ENCODE peak calls at places on chromosomes 6 and 20, in ten cellular contexts. F is heart left ventricle, E is aorta, V is pancreas, P is heart right ventricle, N is tibial artery, G is mucosa of descending colon, Y is fibroblast of mammary gland, H is HAP-1, A is fibroblast of villous mesenchyme. R is an unnamed sample.

GRCh38 chr6:132401120-132401940 is at the start of gene MOXD1:
- DNase-seq in A (peak; percentile 22), G (peak; percentile 57), V (peak; percentile 46), P (peak; percentile 41), E (peak; percentile 53), N (no peak), H (peak; percentile 19), F (peak; percentile 32), Y (peak; percentile 33), R (peak; percentile 32)

GRCh38 chr6:142296975-142297604 is 4.7 kb upstream of the ADGRG6 start:
- DNase-seq in F (no peak), E (no peak), H (no peak), N (no peak), Y (no peak), P (no peak), G (no peak), A (no peak), V (no peak), R (no peak)

GRCh38 chr6:170099387-170099786 is 191.5 kb downstream of the DLL1 start:
- DNase-seq in V (no peak), P (no peak), Y (no peak), E (peak; percentile 35), F (no peak), A (no peak), N (peak; percentile 42), H (no peak), G (no peak), R (no peak)

GRCh38 chr6:168494726-168495125 is 53.7 kb downstream of the SMOC2 start:
- DNase-seq in N (no peak), A (no peak), G (no peak), P (no peak), V (no peak), E (no peak), F (no peak), Y (no peak), H (no peak), R (no peak)

GRCh38 chr6:108627692-108628565 is 67.2 kb downstream of the FOXO3 start:
- DNase-seq in E (no peak), Y (peak; percentile 88), V (no peak), N (no peak), F (no peak), H (no peak), P (no peak), G (no peak), A (peak; percentile 53), R (no peak)

GRCh38 chr6:123306334-123306733 is 310.3 kb downstream of the CLVS2 start:
- DNase-seq in A (no peak), Y (no peak), V (no peak), N (no peak), F (no peak), G (no peak), H (no peak), E (no peak), P (no peak), R (no peak)

GRCh38 chr6:56244528-56245253 is 2.7 kb downstream of the COL21A1 start:
- DNase-seq in P (no peak), A (no peak), E (no peak), N (no peak), Y (no peak), G (no peak), H (no peak), V (no peak), F (no peak), R (no peak)

GRCh38 chr6:134436281-134436815 is 118.4 kb upstream of the SGK1 start:
- DNase-seq in F (peak; percentile 43), V (no peak), N (no peak), H (peak; percentile 38), Y (peak; percentile 99), P (no peak), A (peak; percentile 95), G (no peak), E (peak; percentile 78), R (no peak)

GRCh38 chr20:1927217-1927616 is 32.0 kb downstream of the SIRPA start:
- DNase-seq in E (no peak), F (no peak), P (no peak), N (no peak), A (no peak), V (no peak), H (no peak), G (no peak), Y (no peak), R (no peak)

GRCh38 chr6:43948527-43949450 is 178.5 kb downstream of the MRPL14 start:
- DNase-seq in G (no peak), N (no peak), E (no peak), V (no peak), A (peak; percentile 82), H (no peak), Y (no peak), F (no peak), P (no peak), R (no peak)

GRCh38 chr20:46434597-46434996 is 28.2 kb upstream of the ELMO2 start:
- DNase-seq in Y (no peak), V (no peak), P (no peak), F (no peak), H (no peak), G (no peak), E (no peak), A (no peak), N (no peak), R (no peak)

GRCh38 chr20:25360631-25361286 is 29.9 kb downstream of the ABHD12 start:
- DNase-seq in A (peak; percentile 61), G (no peak), V (no peak), H (no peak), P (no peak), Y (peak; percentile 49), F (no peak), E (peak; percentile 49), N (no peak), R (no peak)
- H3K4me3 ChIP-seq in A (no peak overlapping the region), G (no peak overlapping the region), V (no peak overlapping the region), H (no peak overlapping the region), P (peak overlapping the region; percentile 36), Y (no peak overlapping the region), F (no peak overlapping the region), E (no peak overlapping the region), N (no peak overlapping the region), R (no peak overlapping the region)

DNA sequence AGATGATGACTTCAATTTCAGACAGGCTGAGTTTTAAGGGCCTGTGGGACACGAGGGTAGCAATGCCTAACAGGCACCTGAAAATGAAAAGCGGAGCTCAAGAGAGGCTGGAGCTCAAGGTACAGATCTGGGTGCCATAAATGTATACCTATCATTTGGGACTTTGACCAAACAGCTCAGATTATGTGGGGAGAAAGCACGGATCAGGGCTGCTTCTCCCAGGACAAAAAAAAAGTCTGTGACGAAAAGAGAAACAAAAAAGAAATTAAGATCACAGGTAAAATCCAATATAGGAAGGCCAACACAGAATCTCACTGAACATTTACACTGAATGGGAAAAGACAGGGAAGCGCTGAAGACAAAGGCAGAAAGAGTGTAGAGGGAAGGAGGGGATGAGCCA is 1.9 kb downstream of the PRELID3B start:
- DNase-seq in G (no peak), N (no peak), A (no peak), F (no peak), H (no peak), V (no peak), P (no peak), E (no peak), Y (no peak), R (peak; percentile 49)
- H3K4me3 ChIP-seq in G (no peak overlapping the region), N (no peak overlapping the region), A (no peak overlapping the region), F (no peak overlapping the region), H (peak overlapping the region; percentile 79), V (no peak overlapping the region), P (no peak overlapping the region), E (no peak overlapping the region), Y (no peak overlapping the region), R (peak overlapping the region; percentile 93)

GRCh38 chr6:31733734-31734133 is 2.6 kb downstream of the CLIC1 start:
- DNase-seq in E (no peak), P (no peak), Y (no peak), F (no peak), H (no peak), N (no peak), G (no peak), V (no peak), A (no peak), R (no peak)
- H3K4me3 ChIP-seq in E (no peak overlapping the region), P (peak overlapping the region; percentile 94), Y (peak overlapping the region; percentile 87), F (no peak overlapping the region), H (no peak overlapping the region), N (no peak overlapping the region), G (no peak overlapping the region), V (no peak overlapping the region), A (peak overlapping the region; percentile 99), R (no peak overlapping the region)

DNA sequence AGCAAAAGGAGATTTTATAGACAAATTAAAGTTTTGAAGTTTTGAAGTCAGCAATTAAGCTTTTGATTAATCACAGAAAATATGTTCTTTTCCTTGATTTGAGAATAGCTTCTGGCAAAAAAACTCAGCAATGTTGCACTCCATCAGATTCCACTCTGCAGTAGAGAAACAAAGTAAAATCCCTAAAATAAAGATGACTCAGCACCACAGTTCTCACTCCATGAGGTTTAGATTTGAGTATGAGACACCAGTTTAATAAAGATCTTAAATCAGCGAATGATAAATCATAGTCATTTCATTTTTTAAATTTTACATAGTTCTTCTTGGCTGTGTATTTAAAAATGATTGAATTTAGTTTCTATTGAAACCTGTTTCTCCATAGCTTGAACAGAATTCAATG is 602.2 kb downstream of the COL12A1 start:
- DNase-seq in A (no peak), P (no peak), V (no peak), N (no peak), Y (peak; percentile 60), F (no peak), G (no peak), E (no peak), H (no peak), R (no peak)
- H3K4me3 ChIP-seq in A (no peak overlapping the region), P (no peak overlapping the region), V (no peak overlapping the region), N (no peak overlapping the region), Y (no peak overlapping the region), F (no peak overlapping the region), G (no peak overlapping the region), E (no peak overlapping the region), H (no peak overlapping the region), R (no peak overlapping the region)

GRCh38 chr20:50169329-50169823 is 15.9 kb upstream of the PEDS1 start:
- DNase-seq in N (peak; percentile 89), E (peak; percentile 78), Y (peak; percentile 83), A (peak; percentile 83), P (peak; percentile 77), H (peak; percentile 63), F (peak; percentile 71), V (peak; percentile 80), G (peak; percentile 88), R (peak; percentile 91)

GRCh38 chr20:50175938-50176933 is 14.4 kb upstream of the CEBPB start:
- DNase-seq in G (no peak), N (no peak), H (no peak), A (no peak), Y (no peak), E (no peak), F (no peak), P (no peak), V (no peak), R (no peak)

GRCh38 chr20:50174456-50174855 is 16.2 kb upstream of the CEBPB start:
- DNase-seq in N (no peak), P (no peak), F (no peak), V (no peak), A (no peak), E (no peak), G (no peak), H (no peak), Y (no peak), R (no peak)

GRCh38 chr20:50170549-50171220 is 17.2 kb upstream of the PEDS1 start:
- DNase-seq in F (no peak), G (no peak), N (no peak), V (no peak), E (no peak), P (no peak), H (no peak), Y (no peak), A (no peak), R (no peak)

GRCh38 chr20:50172347-50173013 is 18.1 kb upstream of the CEBPB start:
- DNase-seq in A (peak; percentile 95), H (no peak), F (peak; percentile 92), Y (peak; percentile 77), V (peak; percentile 88), E (peak; percentile 91), G (peak; percentile 83), P (peak; percentile 93), N (peak; percentile 95), R (peak; percentile 85)
- H3K4me3 ChIP-seq in A (peak overlapping the region; percentile 67), H (no peak overlapping the region), F (peak overlapping the region; percentile 56), Y (peak overlapping the region; percentile 62), V (peak overlapping the region; percentile 29), E (peak overlapping the region; percentile 20), G (no peak overlapping the region), P (peak overlapping the region; percentile 51), N (peak overlapping the region; percentile 57), R (peak overlapping the region; percentile 40)